ENCODE peak calls at places on chromosome 1, in nine cellular contexts. R is GM20000, O is neural crest cell, A is WTC11, W is tibial nerve, I is pancreas, X is endodermal cell, V is upper lobe of right lung, B is neural progenitor cell. Z is an unnamed sample.

GRCh38 chr1:109622103-109622892 is 2.7 kb downstream of the AMPD2 start:
- DNase-seq in O (no peak), X (no peak), V (no peak), W (no peak), R (no peak), I (no peak), B (no peak), A (no peak), Z (no peak)

GRCh38 chr1:109620890-109621289 is 1.3 kb downstream of the AMPD2 start:
- DNase-seq in R (peak; percentile 95), B (peak; percentile 94), I (peak; percentile 95), O (peak; percentile 85), A (peak; percentile 90), X (peak; percentile 94), W (peak; percentile 88), V (peak; percentile 96), Z (peak; percentile 96)

GRCh38 chr1:203629509-203630082 is 3.0 kb downstream of the ATP2B4 start:
- DNase-seq in A (peak; percentile 71), B (peak; percentile 80), R (peak; percentile 34), O (peak; percentile 58), X (peak; percentile 86), V (peak; percentile 85), I (peak; percentile 86), W (peak; percentile 43), Z (peak; percentile 74)

GRCh38 chr1:203402609-203403337 is 51.9 kb upstream of the FMOD start:
- DNase-seq in A (no peak), R (no peak), O (no peak), B (no peak), V (no peak), I (no peak), X (no peak), W (no peak), Z (no peak)

GRCh38 chr1:166920561-166921475 is 44.8 kb upstream of the TADA1 start:
- DNase-seq in W (no peak), I (peak; percentile 63), A (peak; percentile 75), B (peak; percentile 85), R (peak; percentile 49), V (peak; percentile 60), X (peak; percentile 86), O (peak; percentile 14), Z (peak; percentile 31)

GRCh38 chr1:202164271-202165037 is 4.1 kb upstream of the PTPN7 start:
- DNase-seq in V (peak; percentile 48), A (no peak), W (no peak), R (peak; percentile 83), O (no peak), X (no peak), B (no peak), I (no peak), Z (no peak)

GRCh38 chr1:214496126-214496525 is 55.3 kb downstream of the PTPN14 start:
- DNase-seq in X (no peak), R (no peak), W (no peak), B (no peak), O (no peak), V (no peak), I (no peak), A (no peak), Z (no peak)

GRCh38 chr1:221887091-221887746 is 145.3 kb upstream of the DUSP10 start:
- DNase-seq in V (peak; percentile 67), R (no peak), O (no peak), A (no peak), W (peak; percentile 35), I (peak; percentile 53), B (no peak), X (peak; percentile 87), Z (peak; percentile 25)

GRCh38 chr1:33435096-33435820 is 4.4 kb upstream of the PHC2 start:
- DNase-seq in O (no peak), R (no peak), I (no peak), B (no peak), A (no peak), V (no peak), W (no peak), X (no peak), Z (no peak)

GRCh38 chr1:107919953-107920352 is 45.0 kb downstream of the VAV3 start:
- DNase-seq in X (no peak), W (no peak), V (no peak), R (no peak), B (no peak), I (no peak), A (no peak), O (no peak), Z (no peak)

GRCh38 chr1:5611431-5611830 is 380.8 kb downstream of the NPHP4 start:
- DNase-seq in V (no peak), R (no peak), X (no peak), O (no peak), A (no peak), W (no peak), I (no peak), B (no peak), Z (no peak)

GRCh38 chr1:210573141-210573540 is 244.4 kb downstream of the HHAT start:
- DNase-seq in I (no peak), B (no peak), V (no peak), O (no peak), A (no peak), W (no peak), X (no peak), R (no peak), Z (no peak)

GRCh38 chr1:22935450-22935849 is 37.2 kb downstream of the LACTBL1 start:
- DNase-seq in B (no peak), A (no peak), W (no peak), I (no peak), R (no peak), V (no peak), O (no peak), X (peak; percentile 11), Z (no peak)

GRCh38 chr1:22142315-22143064 is 407 bp downstream of the WNT4 start:
- DNase-seq in R (peak; percentile 71), I (peak; percentile 84), V (no peak), B (peak; percentile 76), O (no peak), A (peak; percentile 54), X (peak; percentile 80), W (no peak), Z (peak; percentile 42)

GRCh38 chr1:108617724-108618056 is 43.2 kb downstream of the HENMT1 start:
- DNase-seq in A (no peak), V (no peak), X (no peak), W (no peak), B (no peak), I (no peak), O (no peak), R (no peak), Z (no peak)

GRCh38 chr1:88141499-88142074 is 542.5 kb upstream of the PKN2 start:
- DNase-seq in W (no peak), B (no peak), X (no peak), A (no peak), O (no peak), R (no peak), V (no peak), I (no peak), Z (no peak)

GRCh38 chr1:228939881-228940392 is 204.7 kb downstream of the RHOU start:
- DNase-seq in A (no peak), R (no peak), O (no peak), V (no peak), I (no peak), X (peak; percentile 55), B (no peak), W (no peak), Z (no peak)

GRCh38 chr1:198167436-198167934 is 10.7 kb downstream of the NEK7 start:
- DNase-seq in O (no peak), R (peak; percentile 33), X (no peak), W (no peak), V (no peak), I (no peak), A (no peak), B (no peak), Z (no peak)

GRCh38 chr1:208829601-208830000 is 585.4 kb upstream of the PLXNA2 start:
- DNase-seq in B (no peak), X (no peak), A (no peak), I (no peak), W (no peak), O (no peak), V (no peak), R (no peak), Z (no peak)

GRCh38 chr1:30340934-30341333 is 382.5 kb downstream of the MATN1 start:
- DNase-seq in W (no peak), O (no peak), V (no peak), R (no peak), I (no peak), A (no peak), X (peak; percentile 35), B (no peak), Z (no peak)
- TF ChIP-seq CTCF in W (no peak), O (peak; percentile 39), V (no peak), R (no peak), I (no peak), A (no peak), X (peak; percentile 67), B (peak; percentile 26), Z (no peak)

GRCh38 chr1:86487805-86488141 is 19.0 kb downstream of the CLCA1 start:
- DNase-seq in R (no peak), W (no peak), A (no peak), O (no peak), I (no peak), V (no peak), X (no peak), B (no peak), Z (no peak)

GRCh38 chr1:86489242-86489878 is 20.6 kb downstream of the CLCA1 start:
- DNase-seq in A (no peak), W (no peak), I (no peak), X (no peak), O (no peak), B (no peak), V (no peak), R (no peak), Z (no peak)

GRCh38 chr1:86487131-86487804 is 18.5 kb downstream of the CLCA1 start:
- DNase-seq in A (no peak), O (no peak), R (no peak), W (peak; percentile 59), I (no peak), B (no peak), V (no peak), X (no peak), Z (no peak)
- TF ChIP-seq CTCF in A (no peak), O (no peak), R (no peak), W (no peak), I (no peak), B (no peak), V (no peak), X (no peak), Z (no peak)

GRCh38 chr1:154199563-154199879 is 6.6 kb downstream of the CFAP141 start:
- DNase-seq in W (no peak), V (no peak), A (no peak), O (no peak), R (no peak), I (no peak), X (no peak), B (no peak), Z (no peak)
- TF ChIP-seq CTCF in W (no peak), V (no peak), A (no peak), O (no peak), R (no peak), I (no peak), X (no peak), B (no peak), Z (no peak)

DNA sequence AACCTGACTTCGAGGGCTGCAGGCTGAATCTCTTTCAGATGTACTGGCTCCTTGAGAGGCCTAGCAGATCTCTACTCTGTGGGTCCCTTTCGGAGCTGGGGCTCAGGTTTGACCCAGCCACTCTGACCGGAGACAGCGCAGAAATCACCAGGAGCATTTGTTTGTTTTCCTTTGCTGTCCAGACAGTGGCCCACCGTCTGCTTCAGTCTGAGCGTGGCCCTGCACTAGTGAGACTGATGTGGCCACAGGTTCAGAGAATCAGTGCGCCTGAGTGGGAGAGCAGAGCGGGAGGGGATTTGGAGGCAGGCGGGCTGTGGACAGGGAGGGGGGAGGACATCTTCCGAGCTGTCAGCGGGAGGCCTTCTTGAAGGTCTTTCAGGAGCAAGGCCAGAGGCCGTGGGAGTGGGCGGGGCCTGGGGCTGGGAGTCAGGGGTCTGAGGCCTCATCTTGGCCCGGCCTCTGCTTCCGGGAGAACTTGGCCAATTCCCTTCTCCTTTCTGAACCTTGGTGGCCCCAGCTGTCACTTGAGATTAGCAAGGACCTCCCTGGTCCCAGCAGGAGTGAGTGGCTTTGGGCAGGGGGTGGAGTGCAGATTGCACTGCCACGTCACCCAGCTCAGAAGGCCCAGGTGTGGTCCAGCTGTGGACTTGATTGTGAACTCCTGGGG is 8.1 kb downstream of the TNFRSF1B start:
- DNase-seq in B (peak; percentile 48), O (peak; percentile 65), I (no peak), W (no peak), R (no peak), A (no peak), X (peak; percentile 72), V (no peak), Z (no peak)
- TF ChIP-seq CTCF in B (no peak), O (no peak), I (no peak), W (no peak), R (no peak), A (no peak), X (no peak), V (no peak), Z (no peak)

Z was measured in colonic mucosa.